ENCODE peak calls at places on chromosomes 1 and 21, in seven cellular contexts. O, U, Y, S, D, I and M are unnamed samples.

GRCh38 chr1:90613371-90613770 is 103.7 kb downstream of the BARHL2 start:
- DNase-seq in D (no peak), I (no peak), Y (no peak), O (no peak), S (no peak), U (no peak), M (no peak)

GRCh38 chr1:229556551-229556950 is 2.0 kb downstream of the ABCB10 start:
- DNase-seq in S (no peak), O (no peak), Y (peak; percentile 72), I (no peak), U (no peak), D (no peak), M (no peak)

GRCh38 chr1:112956503-112957132 is 622 bp upstream of the SLC16A1 start:
- DNase-seq in D (no peak), I (no peak), S (no peak), Y (no peak), U (peak; percentile 22), O (no peak), M (no peak)

GRCh38 chr1:117612517-117613248 is 6.8 kb downstream of the TENT5C start:
- DNase-seq in I (peak; percentile 46), S (no peak), O (peak; percentile 10), U (peak; percentile 83), D (peak; percentile 78), Y (peak; percentile 89), M (peak; percentile 49)

GRCh38 chr1:4836574-4836973 is 182.2 kb downstream of the AJAP1 start:
- DNase-seq in Y (peak; percentile 81), U (no peak), D (no peak), I (no peak), S (no peak), O (no peak), M (no peak)

GRCh38 chr1:231335663-231336602 is 1.7 kb downstream of the EXOC8 start:
- DNase-seq in U (no peak), Y (peak; percentile 48), D (no peak), O (no peak), I (peak; percentile 46), S (no peak), M (no peak)

GRCh38 chr1:63322944-63323865 is 838 bp downstream of the FOXD3 start:
- DNase-seq in O (no peak), Y (no peak), S (no peak), D (no peak), I (no peak), U (no peak), M (no peak)

GRCh38 chr21:7917729-7918128 is 2603.7 kb upstream of the TPTE start:
- DNase-seq in S (no peak), U (no peak), O (no peak), Y (peak; percentile 20), I (no peak), D (no peak), M (no peak)

GRCh38 chr1:53080769-53081168 is 18.8 kb downstream of the PODN start:
- DNase-seq in U (no peak), D (no peak), O (no peak), S (no peak), Y (no peak), I (no peak), M (no peak)

GRCh38 chr1:49050041-49050440 is 273.4 kb upstream of the BEND5 start:
- DNase-seq in S (no peak), D (no peak), I (no peak), U (no peak), Y (no peak), O (no peak), M (no peak)

GRCh38 chr1:198560093-198560638 is 19.7 kb upstream of the ATP6V1G3 start:
- DNase-seq in O (no peak), U (no peak), I (peak; percentile 18), D (no peak), Y (no peak), S (no peak), M (no peak)

GRCh38 chr1:54477153-54477561 is 70.9 kb upstream of the ACOT11 start:
- DNase-seq in Y (peak; percentile 76), S (no peak), U (no peak), D (no peak), O (no peak), I (no peak), M (no peak)

GRCh38 chr1:9115656-9116205 is 13.2 kb downstream of the GPR157 start:
- DNase-seq in Y (no peak), I (no peak), U (peak; percentile 46), O (no peak), S (no peak), D (no peak), M (no peak)

GRCh38 chr1:14413809-14414208 is 184.7 kb upstream of the KAZN start:
- DNase-seq in Y (no peak), U (no peak), O (no peak), D (peak; percentile 18), S (no peak), I (peak; percentile 68), M (no peak)

GRCh38 chr1:78318011-78318410 is 172.8 kb upstream of the PTGFR start:
- DNase-seq in U (no peak), O (no peak), D (no peak), I (no peak), Y (no peak), S (no peak), M (no peak)

GRCh38 chr1:200346744-200347143 is 63.1 kb downstream of the ZNF281 start:
- DNase-seq in Y (peak; percentile 45), I (no peak), U (peak; percentile 52), O (no peak), D (peak; percentile 95), S (no peak), M (peak; percentile 65)

GRCh38 chr1:48058135-48058534 is 61.0 kb upstream of the TRABD2B start:
- DNase-seq in U (no peak), I (no peak), S (no peak), O (no peak), D (no peak), Y (no peak), M (no peak)

GRCh38 chr1:8448906-8449661 is 131.2 kb downstream of the SLC45A1 start:
- DNase-seq in U (peak; percentile 50), D (no peak), S (no peak), I (peak; percentile 54), O (no peak), Y (no peak), M (no peak)

GRCh38 chr1:46017876-46018503 is 114.4 kb downstream of the PIK3R3 start:
- DNase-seq in U (no peak), O (no peak), D (no peak), S (no peak), Y (peak; percentile 32), I (no peak), M (no peak)

GRCh38 chr21:44802396-44803153 is 955 bp upstream of the UBE2G2 start:
- DNase-seq in D (no peak), O (no peak), I (peak; percentile 51), U (peak; percentile 9), S (no peak), Y (peak; percentile 59), M (no peak)

GRCh38 chr1:8439015-8439702 is 121.2 kb downstream of the SLC45A1 start:
- DNase-seq in S (peak; percentile 67), U (peak; percentile 64), I (no peak), Y (peak; percentile 77), D (peak; percentile 51), O (peak; percentile 60), M (no peak)

GRCh38 chr1:243268284-243268653 is 12.4 kb downstream of the SDCCAG8 start:
- DNase-seq in D (peak; percentile 81), S (no peak), I (peak; percentile 99), Y (no peak), U (peak; percentile 81), O (no peak), M (peak; percentile 54)

DNA sequence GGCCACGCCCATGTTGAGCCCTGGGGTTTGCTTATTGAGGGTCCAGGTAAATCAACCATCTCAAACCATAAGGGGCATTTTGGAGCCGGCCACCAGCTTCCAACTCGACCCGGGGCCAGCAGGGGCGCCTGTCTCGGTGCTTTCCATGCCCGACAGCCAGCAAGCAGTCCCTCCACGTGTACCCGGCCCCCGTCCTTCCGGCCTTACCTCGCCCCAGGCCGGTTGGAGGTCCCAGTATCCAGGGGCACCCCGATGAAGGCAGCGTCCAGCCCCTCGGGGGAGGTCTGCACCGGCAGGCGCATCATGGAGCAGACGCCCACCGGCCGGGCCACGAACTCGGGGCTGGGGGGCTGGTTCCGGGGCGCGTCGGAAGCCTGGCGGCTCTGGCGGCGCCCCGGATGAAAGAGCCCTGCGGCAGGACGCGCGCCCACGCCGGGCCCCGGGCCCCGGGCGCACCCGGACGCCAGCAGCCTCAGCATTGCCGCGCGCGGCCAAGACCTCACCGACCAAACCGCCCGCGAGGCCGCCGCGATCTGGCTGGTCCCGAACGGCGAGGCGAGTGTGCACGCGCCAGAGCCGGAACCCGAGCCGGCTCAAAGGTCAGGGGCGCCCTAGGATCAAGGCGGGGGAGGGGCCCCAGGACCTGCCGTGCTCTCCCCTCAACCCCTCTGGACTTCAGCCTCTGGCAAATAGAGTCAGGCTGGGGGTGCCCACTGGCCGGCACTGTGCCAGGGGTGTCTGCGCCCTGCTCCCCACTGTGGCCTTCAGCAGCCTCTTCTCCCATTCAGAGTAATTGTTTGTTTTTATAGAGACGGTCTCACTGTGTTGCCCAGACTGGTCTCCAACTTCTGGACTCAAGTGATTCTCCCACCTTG is at the start of gene AGMAT:
- DNase-seq in S (no peak), O (no peak), D (no peak), I (peak; percentile 37), Y (peak; percentile 79), U (no peak), M (no peak)
- TF ChIP-seq CTCF in S (no peak), O (peak; percentile 56), D (peak; percentile 45), I (peak; percentile 44), Y (peak; percentile 36), U (peak; percentile 43), M (peak; percentile 49)

GRCh38 chr1:161738627-161739287 is 10.8 kb upstream of the DUSP12 start:
- DNase-seq in U (peak; percentile 82), D (no peak), O (no peak), Y (peak; percentile 89), I (peak; percentile 91), S (no peak), M (no peak)
- TF ChIP-seq CTCF in U (peak; percentile 87), D (peak; percentile 75), O (peak; percentile 56), Y (peak; percentile 54), I (peak; percentile 92), S (peak; percentile 49), M (peak; percentile 64)

DNA sequence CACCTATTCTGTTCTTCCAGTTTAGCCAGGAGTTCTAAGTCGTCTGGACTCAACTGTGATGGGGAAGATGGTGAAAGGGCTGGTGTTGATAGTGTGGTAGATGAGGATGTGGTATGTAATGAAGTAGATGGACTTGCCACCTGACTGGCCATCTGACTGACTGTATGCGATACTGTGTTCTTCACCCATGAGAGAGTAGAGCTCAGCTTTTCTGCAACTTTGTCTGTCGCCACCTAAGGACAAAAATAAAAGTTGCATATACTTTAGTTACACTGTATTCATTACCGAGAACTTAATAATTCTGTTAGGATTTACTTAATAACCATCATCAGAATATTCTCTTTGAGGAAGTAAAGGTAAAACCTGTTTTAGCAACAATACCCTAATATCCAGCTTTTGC is 48.5 kb downstream of the EVI5 start:
- DNase-seq in U (peak; percentile 6), Y (peak; percentile 46), I (peak; percentile 37), D (no peak), O (no peak), S (no peak), M (no peak)
- TF ChIP-seq CTCF in U (peak; percentile 57), Y (peak; percentile 6), I (peak; percentile 64), D (peak; percentile 11), O (peak; percentile 28), S (no peak), M (peak; percentile 10)

DNA sequence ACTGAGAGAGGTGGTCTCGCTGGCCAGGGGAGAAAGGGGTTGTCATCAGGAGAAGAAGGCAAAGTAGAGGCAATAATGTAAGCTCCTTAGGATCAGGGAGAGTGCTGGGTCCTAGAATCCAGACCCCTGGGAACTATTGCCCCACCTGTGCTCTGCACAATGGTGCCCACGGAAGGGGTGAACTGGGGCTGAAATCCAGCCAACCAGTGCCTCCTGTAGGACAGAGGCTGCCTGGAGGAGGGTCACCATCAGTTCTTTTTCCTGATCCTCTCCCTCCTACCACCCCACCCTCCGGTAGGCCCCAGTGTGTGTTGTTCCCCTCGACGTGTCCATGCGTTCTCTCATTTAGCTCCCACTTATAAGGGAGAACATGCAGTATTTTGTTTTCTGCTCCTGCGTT is 52.9 kb upstream of the ATP2B4 start:
- DNase-seq in S (no peak), U (no peak), Y (no peak), D (no peak), O (no peak), I (no peak), M (no peak)
- TF ChIP-seq CTCF in S (no peak), U (no peak), Y (no peak), D (no peak), O (no peak), I (no peak), M (no peak)